ENCODE peak calls at places on chromosome 2, in ten cellular contexts. G is aorta; B is adipocyte; F is K562; Z is uterus; D is PC-3; C is CD8-positive, alpha-beta T cell; R is prostate gland; E is stomach; H is AG09309. S is an unnamed sample.
A peak's percentile ranks its signal among the peaks of the same experiment; 100 is the strongest.

GRCh38 chr2:145960479-145961163 is 1440.7 kb upstream of the ZEB2 start:
- DNase-seq in Z (no peak), B (no peak), F (no peak), R (no peak), E (no peak), G (no peak), H (no peak), C (no peak), D (no peak), S (no peak)

GRCh38 chr2:226658555-226658954 is 141.1 kb downstream of the IRS1 start:
- DNase-seq in C (no peak), G (no peak), E (no peak), F (no peak), B (no peak), R (peak; percentile 76), Z (no peak), D (peak; percentile 73), H (no peak), S (no peak)

GRCh38 chr2:144364988-144365738 is 154.8 kb downstream of the ZEB2 start:
- DNase-seq in E (no peak), B (peak; percentile 19), C (no peak), H (peak; percentile 74), D (no peak), R (no peak), Z (no peak), G (no peak), F (peak; percentile 45), S (no peak)

GRCh38 chr2:226190479-226191252 is 609.0 kb downstream of the IRS1 start:
- DNase-seq in D (peak; percentile 25), G (no peak), B (peak; percentile 19), C (no peak), F (no peak), E (no peak), R (no peak), H (no peak), Z (no peak), S (no peak)

GRCh38 chr2:80515961-80516360 is 211.4 kb upstream of the LRRTM1 start:
- DNase-seq in R (no peak), C (no peak), E (no peak), B (no peak), G (no peak), H (no peak), F (no peak), D (no peak), Z (no peak), S (no peak)

GRCh38 chr2:64750001-64750816 is 96.5 kb upstream of the SERTAD2 start:
- DNase-seq in Z (peak; percentile 76), D (peak; percentile 63), C (no peak), B (peak; percentile 73), E (peak; percentile 58), H (no peak), F (peak; percentile 71), R (peak; percentile 61), G (peak; percentile 77), S (peak; percentile 47)

GRCh38 chr2:174014021-174014698 is 49.0 kb upstream of the SP3 start:
- DNase-seq in R (no peak), H (no peak), E (no peak), Z (no peak), D (no peak), G (no peak), C (no peak), B (no peak), F (no peak), S (peak; percentile 52)

GRCh38 chr2:182894174-182894573 is 27.7 kb upstream of the FRZB start:
- DNase-seq in Z (no peak), F (no peak), G (peak; percentile 68), D (no peak), B (peak; percentile 59), C (no peak), R (no peak), H (no peak), E (no peak), S (no peak)

DNA sequence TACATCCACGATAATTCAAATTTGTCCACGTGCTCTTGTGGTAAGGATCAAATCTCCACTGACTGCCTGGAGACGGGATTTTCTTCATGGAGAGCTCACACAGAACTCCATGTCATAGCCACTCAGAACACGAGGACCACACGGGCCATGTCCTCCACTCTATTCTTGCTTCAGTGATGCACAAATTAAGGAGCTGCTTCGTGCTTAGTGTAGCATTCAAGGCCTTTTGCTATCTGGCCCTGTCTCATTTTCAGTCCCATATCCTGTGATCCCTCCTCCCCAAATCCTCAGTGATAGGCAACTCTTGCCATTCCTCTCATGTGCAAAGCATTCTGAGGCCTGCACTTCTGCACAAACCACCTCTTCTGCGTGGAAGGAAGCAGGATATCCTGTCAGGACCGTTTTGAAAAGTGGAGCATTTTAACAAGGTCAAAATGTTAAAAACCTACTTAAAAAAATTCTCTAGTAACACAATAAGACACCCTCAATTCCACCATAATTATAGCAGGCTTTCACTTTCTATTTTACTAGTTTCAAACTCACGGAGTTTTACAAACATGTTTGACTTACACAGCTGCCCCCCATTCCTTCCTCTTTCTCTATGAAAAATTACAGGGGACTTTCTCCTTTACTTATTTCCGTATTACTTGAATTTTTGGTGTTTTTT is 35.2 kb downstream of the ST3GAL5 start:
- DNase-seq in B (no peak), E (no peak), R (no peak), H (no peak), Z (no peak), F (no peak), G (no peak), C (no peak), D (no peak), S (no peak)
- H3K4me3 ChIP-seq in B (peak overlapping the region; percentile 63), E (no peak overlapping the region), R (no peak overlapping the region), H (no peak overlapping the region), Z (no peak overlapping the region), F (no peak overlapping the region), G (no peak overlapping the region), C (peak overlapping the region; percentile 48), D (no peak overlapping the region), S (no peak overlapping the region)

DNA sequence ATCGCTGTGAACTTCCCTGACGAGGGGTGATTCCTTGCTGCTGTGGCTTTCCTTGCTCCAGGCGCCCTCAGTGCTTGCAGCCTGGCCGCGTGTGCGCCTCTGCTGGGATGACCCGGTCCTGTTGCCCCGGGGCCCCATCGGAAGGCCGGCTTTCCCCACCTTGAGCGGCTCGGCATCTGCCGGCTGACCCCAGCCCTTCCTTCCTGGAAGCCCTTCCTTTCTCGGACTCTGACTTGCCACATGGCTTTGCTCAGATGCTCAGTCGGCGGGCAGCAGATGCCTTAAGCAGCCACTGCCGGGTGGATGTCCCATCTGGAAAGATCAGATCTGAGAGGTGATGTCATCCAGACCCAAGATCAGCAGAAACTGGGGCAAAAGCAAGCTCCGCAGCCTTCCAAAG is 100.5 kb upstream of the ODC1 start:
- DNase-seq in Z (peak; percentile 22), R (no peak), G (no peak), E (no peak), C (no peak), F (no peak), H (no peak), B (peak; percentile 47), D (no peak), S (no peak)
- H3K4me3 ChIP-seq in Z (no peak overlapping the region), R (no peak overlapping the region), G (no peak overlapping the region), E (no peak overlapping the region), C (no peak overlapping the region), F (no peak overlapping the region), H (no peak overlapping the region), B (peak overlapping the region; percentile 60), D (no peak overlapping the region), S (no peak overlapping the region)

GRCh38 chr2:69186614-69187013 is 173.6 kb downstream of the ANTXR1 start:
- DNase-seq in F (no peak), E (no peak), C (no peak), H (no peak), G (no peak), B (no peak), Z (no peak), D (no peak), R (no peak), S (no peak)

GRCh38 chr2:69188174-69188900 is 175.4 kb downstream of the ANTXR1 start:
- DNase-seq in H (no peak), D (no peak), B (no peak), R (no peak), C (no peak), G (no peak), Z (no peak), E (no peak), F (peak; percentile 11), S (no peak)

GRCh38 chr2:69191672-69192071 is 178.7 kb downstream of the ANTXR1 start:
- DNase-seq in B (peak; percentile 76), R (no peak), Z (no peak), H (peak; percentile 29), D (no peak), G (no peak), F (no peak), C (no peak), E (no peak), S (no peak)

GRCh38 chr2:69192176-69192945 is 179.4 kb downstream of the ANTXR1 start:
- DNase-seq in E (no peak), D (no peak), F (no peak), C (no peak), R (no peak), H (no peak), G (no peak), Z (no peak), B (no peak), S (no peak)

DNA sequence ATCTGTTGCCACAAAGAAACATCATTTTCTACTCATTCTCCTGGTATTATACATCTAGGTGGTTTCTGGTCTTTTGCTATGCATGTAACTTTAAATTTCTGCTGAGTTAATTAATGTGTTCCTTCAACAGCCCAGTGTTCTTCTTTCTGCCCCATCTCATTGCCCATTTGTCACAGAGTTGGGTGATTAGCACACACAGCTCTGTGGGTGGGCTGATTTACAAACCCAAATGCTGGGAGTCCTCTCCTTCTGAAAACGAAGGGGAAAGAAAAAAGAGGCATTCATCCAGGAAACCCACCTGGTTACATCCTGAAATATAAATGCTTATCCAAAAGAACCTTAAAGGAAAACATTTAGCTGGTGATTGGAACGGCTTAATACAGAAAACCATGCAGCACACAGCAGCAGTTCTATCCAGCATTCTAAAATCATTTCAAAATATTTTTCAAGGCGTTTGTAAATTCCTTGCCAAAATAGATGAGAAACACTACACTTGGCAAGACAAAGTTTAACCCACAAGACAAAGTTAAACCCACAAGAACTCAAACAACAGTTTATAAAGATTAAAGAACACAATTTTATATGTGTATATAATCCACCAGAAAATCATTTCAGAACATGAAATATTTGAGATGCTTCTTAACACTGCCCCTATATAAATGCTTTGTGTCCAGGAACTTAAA is 177.9 kb downstream of the ANTXR1 start:
- DNase-seq in B (peak; percentile 54), C (no peak), F (no peak), D (no peak), E (no peak), Z (no peak), G (no peak), H (no peak), R (no peak), S (no peak)
- H3K4me3 ChIP-seq in B (peak overlapping the region; percentile 31), C (no peak overlapping the region), F (no peak overlapping the region), D (no peak overlapping the region), E (no peak overlapping the region), Z (no peak overlapping the region), G (no peak overlapping the region), H (no peak overlapping the region), R (no peak overlapping the region), S (no peak overlapping the region)

DNA sequence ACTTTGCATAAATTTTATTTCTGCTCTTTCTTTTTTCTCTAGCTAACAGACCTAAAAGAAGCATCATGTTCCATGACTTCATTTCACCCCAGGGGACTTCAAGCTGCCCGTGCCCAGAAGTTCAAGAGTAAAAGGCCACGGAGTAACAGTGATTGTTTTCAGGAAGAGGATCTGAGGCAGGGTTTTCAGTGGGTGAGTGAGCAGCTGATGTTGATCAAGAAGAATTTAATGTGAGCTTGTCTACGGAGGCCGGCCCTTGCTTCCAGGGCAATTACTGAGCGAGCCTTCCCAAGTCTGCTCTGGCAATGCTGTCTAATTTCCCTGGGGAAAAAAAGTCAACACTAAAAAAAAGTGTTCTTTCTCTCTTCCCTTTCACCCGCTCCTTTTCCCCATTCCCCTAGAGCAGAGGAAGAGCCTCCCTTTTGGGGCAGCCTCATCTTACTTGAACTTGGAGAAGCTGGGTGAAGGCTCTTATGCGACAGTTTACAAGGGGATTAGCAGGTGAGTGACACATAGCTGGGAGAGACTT is 1.2 kb downstream of the CDK15 start:
- DNase-seq in Z (peak; percentile 35), G (peak; percentile 51), E (no peak), B (peak; percentile 89), D (no peak), C (no peak), R (no peak), H (peak; percentile 72), F (no peak), S (no peak)
- H3K4me3 ChIP-seq in Z (no peak overlapping the region), G (no peak overlapping the region), E (no peak overlapping the region), B (peak overlapping the region; percentile 70), D (no peak overlapping the region), C (no peak overlapping the region), R (no peak overlapping the region), H (no peak overlapping the region), F (no peak overlapping the region), S (no peak overlapping the region)

S was measured in HAP-1.